ENCODE peak calls at places on chromosome 11, in ten cellular contexts. U, D, N, O, M, L, Y, W, C and Q are unnamed samples.

GRCh38 chr11:61486779-61487178 is 21.8 kb upstream of the LRRC10B start:
- DNase-seq in C (no peak), L (no peak), U (no peak), W (no peak), M (no peak), N (no peak), O (no peak), D (no peak), Y (no peak), Q (no peak)

GRCh38 chr11:63553759-63554158 is 9.4 kb downstream of the PLAAT2 start:
- DNase-seq in L (no peak), M (peak; percentile 19), W (peak; percentile 65), N (peak; percentile 65), O (peak; percentile 53), C (peak; percentile 35), Y (peak; percentile 59), U (no peak), D (peak; percentile 78), Q (peak; percentile 35)

GRCh38 chr11:27703453-27703852 is 3.2 kb upstream of the BDNF start:
- DNase-seq in Y (no peak), C (no peak), D (no peak), N (no peak), O (no peak), L (no peak), M (no peak), U (no peak), W (peak; percentile 49), Q (no peak)

GRCh38 chr11:72578991-72579815 is 95.0 kb downstream of the PDE2A start:
- DNase-seq in N (no peak), C (peak; percentile 50), M (no peak), O (no peak), L (peak; percentile 35), W (no peak), U (no peak), Y (no peak), D (no peak), Q (no peak)

GRCh38 chr11:126698576-126698975 is 302.0 kb downstream of the KIRREL3 start:
- DNase-seq in D (no peak), Y (no peak), N (no peak), C (no peak), O (no peak), U (no peak), M (no peak), L (no peak), W (no peak), Q (no peak)

GRCh38 chr11:18720811-18721575 is 5.0 kb downstream of the IGSF22 start:
- DNase-seq in M (peak; percentile 92), D (peak; percentile 78), O (peak; percentile 77), Y (peak; percentile 81), N (no peak), C (peak; percentile 91), U (no peak), L (peak; percentile 90), W (peak; percentile 75), Q (peak; percentile 49)

GRCh38 chr11:86869966-86870570 is 69.7 kb downstream of the PRSS23 start:
- DNase-seq in U (no peak), W (peak; percentile 78), M (peak; percentile 60), Y (peak; percentile 19), N (peak; percentile 53), D (peak; percentile 53), C (peak; percentile 81), O (peak; percentile 10), L (peak; percentile 75), Q (peak; percentile 48)

GRCh38 chr11:127890026-127890611 is 697.2 kb downstream of the ETS1 start:
- DNase-seq in O (no peak), N (no peak), D (no peak), U (no peak), Y (no peak), L (no peak), W (peak; percentile 36), C (no peak), M (no peak), Q (no peak)

GRCh38 chr11:32437406-32438345 is 2.3 kb upstream of the WT1 start:
- DNase-seq in C (no peak), Y (no peak), W (no peak), M (no peak), D (no peak), N (no peak), U (no peak), L (no peak), O (no peak), Q (no peak)

GRCh38 chr11:120057595-120058581 is 80.0 kb downstream of the TRIM29 start:
- DNase-seq in O (no peak), C (no peak), M (peak; percentile 34), D (no peak), W (peak; percentile 18), Y (no peak), N (no peak), L (peak; percentile 55), U (peak; percentile 9), Q (no peak)

GRCh38 chr11:117930208-117930570 is 987 bp upstream of the TMPRSS13 start:
- DNase-seq in M (no peak), W (no peak), N (no peak), D (no peak), Y (no peak), U (no peak), L (no peak), O (no peak), C (no peak), Q (no peak)

GRCh38 chr11:95835768-95836488 is 45.6 kb downstream of the CEP57 start:
- DNase-seq in D (peak; percentile 62), N (peak; percentile 51), L (no peak), Y (peak; percentile 10), W (peak; percentile 94), U (peak; percentile 23), O (peak; percentile 55), C (peak; percentile 80), M (peak; percentile 72), Q (peak; percentile 74)

DNA sequence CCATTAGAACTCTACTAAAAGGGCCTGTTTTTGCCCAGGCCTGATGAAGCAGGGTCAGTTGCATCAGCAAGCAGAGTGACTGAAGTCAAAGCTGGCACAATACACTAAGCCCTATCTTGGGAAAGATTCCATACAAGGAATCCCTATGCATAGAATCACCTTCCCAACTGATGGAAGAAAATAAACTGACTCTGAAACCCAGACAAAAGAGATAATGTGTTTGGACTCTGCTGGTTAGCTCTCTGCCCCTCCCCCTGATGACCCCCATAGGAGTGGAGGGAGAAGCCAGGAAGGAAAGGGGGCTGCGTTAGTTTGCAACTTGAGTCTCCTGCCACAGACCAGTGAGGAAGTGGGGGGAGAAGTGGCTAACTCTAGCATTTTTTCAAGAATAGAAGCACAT is 32.9 kb downstream of the GALNT18 start:
- DNase-seq in M (no peak), D (no peak), C (no peak), L (no peak), U (no peak), Y (no peak), W (peak; percentile 26), O (no peak), N (no peak), Q (peak; percentile 19)
- H3K4me3 ChIP-seq in M (no peak overlapping the region), D (no peak overlapping the region), C (no peak overlapping the region), L (no peak overlapping the region), U (no peak overlapping the region), Y (no peak overlapping the region), W (no peak overlapping the region), O (no peak overlapping the region), N (no peak overlapping the region), Q (no peak overlapping the region)

GRCh38 chr11:125552927-125553326 is 16.4 kb upstream of the EI24 start:
- DNase-seq in W (no peak), C (no peak), L (no peak), U (no peak), O (no peak), N (no peak), M (no peak), D (no peak), Y (no peak), Q (no peak)
- H3K9me3 ChIP-seq in W (no peaks in the 10 kb centered on the region), C (peaks cover 8% of the 10 kb centered on the region), L (peaks cover 12% of the 10 kb centered on the region), U (peaks cover 6% of the 10 kb centered on the region), O (peaks cover 14% of the 10 kb centered on the region), N (peaks cover 19% of the 10 kb centered on the region), M (peaks cover 5% of the 10 kb centered on the region), D (peaks cover 21% of the 10 kb centered on the region), Y (no peaks in the 10 kb centered on the region), Q (no peaks in the 10 kb centered on the region)

DNA sequence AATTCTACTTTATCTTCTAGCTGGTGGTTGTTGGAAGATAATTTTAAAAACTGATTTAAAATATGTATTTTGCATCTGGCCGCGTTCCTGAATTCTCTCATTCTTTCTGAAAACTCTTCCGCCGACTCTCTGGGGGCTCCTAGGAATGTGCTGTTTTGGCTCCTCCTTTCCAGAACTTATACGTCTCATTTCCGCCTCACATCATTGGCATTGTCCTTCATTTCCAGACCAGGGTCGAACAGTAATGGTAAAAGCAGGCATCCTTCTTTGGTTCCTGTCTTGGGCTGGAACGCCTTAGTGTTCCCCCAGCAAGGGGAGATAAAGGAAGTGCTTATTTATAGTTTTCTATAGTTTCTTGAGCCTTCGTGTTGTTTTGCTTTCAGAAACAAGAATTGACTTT is 10.9 kb upstream of the TNNT3 start:
- DNase-seq in Y (no peak), O (no peak), L (no peak), W (peak; percentile 86), D (no peak), C (no peak), U (no peak), M (no peak), N (no peak), Q (peak; percentile 12)
- H3K27ac ChIP-seq in Y (no peak overlapping the region), O (no peak overlapping the region), L (no peak overlapping the region), W (no peak overlapping the region), D (no peak overlapping the region), C (peak overlapping the region; percentile 66), U (no peak overlapping the region), M (no peak overlapping the region), N (no peak overlapping the region), Q (peak overlapping the region; percentile 2)

GRCh38 chr11:16392646-16393045 is 36.3 kb upstream of the SOX6 start:
- DNase-seq in O (no peak), N (no peak), M (no peak), L (no peak), D (no peak), U (no peak), Y (no peak), C (no peak), W (no peak), Q (no peak)

GRCh38 chr11:16397355-16397754 is 41.0 kb upstream of the SOX6 start:
- DNase-seq in U (no peak), Y (no peak), C (no peak), W (no peak), D (no peak), M (no peak), L (no peak), O (no peak), N (no peak), Q (no peak)

GRCh38 chr11:16395601-16396000 is 39.3 kb upstream of the SOX6 start:
- DNase-seq in Y (no peak), C (no peak), O (no peak), D (no peak), W (no peak), M (no peak), U (no peak), N (no peak), L (no peak), Q (no peak)

GRCh38 chr11:16393335-16393734 is 37.0 kb upstream of the SOX6 start:
- DNase-seq in W (no peak), U (no peak), C (no peak), Y (no peak), N (no peak), D (no peak), O (no peak), L (no peak), M (no peak), Q (no peak)

DNA sequence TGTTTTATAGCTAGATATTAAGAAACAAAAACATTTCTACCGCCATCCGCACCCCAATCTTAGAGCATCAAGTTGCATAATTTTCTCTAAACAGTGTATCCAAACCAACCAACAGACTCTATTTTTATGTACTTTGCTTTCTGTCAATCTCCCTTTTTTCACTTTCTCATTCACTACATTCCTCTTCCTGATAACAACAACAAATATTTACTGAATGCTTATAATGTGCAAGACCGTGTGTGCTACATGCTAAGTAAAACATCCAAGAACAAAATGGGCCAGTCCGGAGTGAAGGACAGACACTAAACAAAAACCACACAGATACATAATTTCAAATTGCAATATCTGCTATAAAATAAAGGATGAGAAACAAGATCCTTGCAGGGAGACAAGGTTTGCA is 38.6 kb upstream of the SOX6 start:
- DNase-seq in O (no peak), D (no peak), L (no peak), W (no peak), Y (no peak), M (no peak), C (no peak), N (no peak), U (no peak), Q (no peak)
- H3K4me3 ChIP-seq in O (no peak overlapping the region), D (no peak overlapping the region), L (no peak overlapping the region), W (no peak overlapping the region), Y (no peak overlapping the region), M (no peak overlapping the region), C (no peak overlapping the region), N (no peak overlapping the region), U (no peak overlapping the region), Q (no peak overlapping the region)